ENCODE peak calls at places on chromosomes 5 and 9, in eight cellular contexts. A, H, G, Q, M, I, P and E are unnamed samples. For H3K4me1, the result is how much of the 10 kb centered on the place peaks cover.

GRCh38 chr5:38831909-38832308 is 13.9 kb upstream of the OSMR start:
- DNase-seq in A (no peak), H (no peak), G (no peak), Q (no peak), M (no peak), I (peak), P (no peak), E (no peak)

GRCh38 chr9:127452481-127453092 is 1.3 kb downstream of the LRSAM1 start:
- DNase-seq in A (peak), H (no peak), G (no peak), Q (no peak), M (peak), I (no peak), P (no peak), E (peak)

GRCh38 chr5:99243111-99243510 is 314.3 kb upstream of the CHD1 start:
- DNase-seq in A (no peak), H (no peak), G (no peak), Q (no peak), M (no peak), I (no peak), P (no peak), E (no peak)

GRCh38 chr5:96517294-96517693 is 84.2 kb upstream of the PCSK1 start:
- DNase-seq in A (no peak), H (no peak), G (no peak), Q (no peak), M (no peak), I (no peak), P (no peak), E (no peak)

GRCh38 chr9:117783828-117784227 is 79.6 kb downstream of the TLR4 start:
- DNase-seq in A (peak), H (no peak), G (peak), Q (no peak), M (no peak), I (no peak), P (peak), E (no peak)

GRCh38 chr5:53027913-53028312 is 38.8 kb downstream of the ITGA2 start:
- DNase-seq in A (no peak), H (no peak), G (no peak), Q (no peak), M (no peak), I (no peak), P (no peak), E (peak)

GRCh38 chr5:33321026-33321425 is 119.7 kb upstream of the TARS1 start:
- DNase-seq in A (no peak), H (no peak), G (no peak), Q (no peak), M (no peak), I (no peak), P (no peak), E (no peak)

GRCh38 chr5:1110930-1111726 is 735 bp downstream of the SLC12A7 start:
- DNase-seq in A (no peak), H (no peak), G (no peak), Q (peak), M (no peak), I (peak), P (no peak), E (peak)

GRCh38 chr9:73038613-73039012 is 85.8 kb upstream of the ALDH1A1 start:
- DNase-seq in A (peak), H (peak), G (no peak), Q (no peak), M (no peak), I (no peak), P (no peak), E (peak)

GRCh38 chr5:144004146-144004545 is 166.3 kb downstream of the YIPF5 start:
- DNase-seq in A (no peak), H (no peak), G (no peak), Q (no peak), M (no peak), I (no peak), P (no peak), E (no peak)

GRCh38 chr9:2634158-2634557 is 12.6 kb downstream of the VLDLR start:
- DNase-seq in A (no peak), H (peak), G (no peak), Q (no peak), M (no peak), I (no peak), P (no peak), E (no peak)

GRCh38 chr5:133298447-133298846 is 246.6 kb downstream of the HSPA4 start:
- DNase-seq in A (no peak), H (no peak), G (no peak), Q (no peak), M (no peak), I (no peak), P (no peak), E (no peak)

GRCh38 chr5:24986326-24986725 is 341.5 kb upstream of the CDH10 start:
- DNase-seq in A (no peak), H (no peak), G (no peak), Q (no peak), M (no peak), I (no peak), P (no peak), E (no peak)

GRCh38 chr5:1725641-1726468 is 73.8 kb downstream of the MRPL36 start:
- DNase-seq in A (peak), H (no peak), G (no peak), Q (no peak), M (peak), I (peak), P (no peak), E (no peak)

GRCh38 chr9:115989816-115990215 is 163.8 kb upstream of the PAPPA start:
- DNase-seq in A (no peak), H (no peak), G (no peak), Q (no peak), M (no peak), I (no peak), P (no peak), E (no peak)

GRCh38 chr9:3332802-3333201 is 193.0 kb downstream of the RFX3 start:
- DNase-seq in A (no peak), H (no peak), G (no peak), Q (no peak), M (no peak), I (peak), P (no peak), E (no peak)

GRCh38 chr9:15729507-15729906 is 176.7 kb downstream of the CCDC171 start:
- DNase-seq in A (no peak), H (no peak), G (no peak), Q (no peak), M (no peak), I (no peak), P (no peak), E (no peak)

GRCh38 chr5:45796959-45797553 is 100.9 kb upstream of the HCN1 start:
- DNase-seq in A (no peak), H (no peak), G (no peak), Q (no peak), M (no peak), I (peak), P (no peak), E (no peak)

GRCh38 chr5:32683125-32683524 is 28.0 kb upstream of the NPR3 start:
- DNase-seq in A (no peak), H (no peak), G (no peak), Q (no peak), M (no peak), I (no peak), P (no peak), E (no peak)

GRCh38 chr5:27083763-27084420 is 45.5 kb upstream of the CDH9 start:
- DNase-seq in A (no peak), H (no peak), G (no peak), Q (no peak), M (no peak), I (no peak), P (no peak), E (no peak)

GRCh38 chr5:151082274-151082902 is 1.6 kb upstream of the TNIP1 start:
- DNase-seq in A (peak), H (no peak), G (peak), Q (peak), M (no peak), I (peak), P (peak), E (no peak)
- H3K4me1 ChIP-seq in A (under half), H (half or more), G (half or more), Q (half or more), M (under half), I (under half), P (half or more), E (half or more)

DNA sequence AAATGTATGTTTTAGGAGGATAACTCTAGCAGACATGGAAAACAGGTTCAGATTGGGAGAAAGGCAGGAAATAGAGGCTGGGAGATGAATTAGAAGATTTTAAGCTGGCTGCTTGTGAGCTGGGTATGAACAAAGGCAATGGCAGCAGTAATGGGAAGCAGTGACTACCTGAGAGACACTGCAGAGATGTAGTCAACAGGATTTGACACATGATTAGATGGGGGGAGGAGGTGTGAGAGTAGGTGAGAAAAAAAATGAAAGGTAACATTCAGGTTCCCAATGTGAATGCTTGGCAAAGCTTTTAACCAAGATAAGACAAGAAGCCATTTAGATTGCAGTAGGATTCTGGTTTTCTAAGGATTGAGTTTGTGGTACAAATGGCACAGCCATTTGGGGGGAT is 22.8 kb upstream of the IFNE start:
- DNase-seq in A (no peak), H (no peak), G (no peak), Q (no peak), M (no peak), I (no peak), P (no peak), E (no peak)
- H3K4me1 ChIP-seq in A (under half), H (under half), G (under half), Q (half or more), M (under half), I (under half), P (under half), E (under half)

GRCh38 chr5:68709229-68709628 is 384.6 kb upstream of the SLC30A5 start:
- DNase-seq in A (no peak), H (peak), G (no peak), Q (no peak), M (no peak), I (peak), P (no peak), E (peak)

GRCh38 chr5:68708842-68709170 is 385.0 kb upstream of the SLC30A5 start:
- DNase-seq in A (no peak), H (no peak), G (no peak), Q (no peak), M (no peak), I (no peak), P (no peak), E (no peak)

GRCh38 chr5:68710514-68710913 is 383.3 kb upstream of the SLC30A5 start:
- DNase-seq in A (no peak), H (peak), G (no peak), Q (no peak), M (no peak), I (no peak), P (no peak), E (no peak)

GRCh38 chr5:68711311-68712200 is 382.3 kb upstream of the SLC30A5 start:
- DNase-seq in A (no peak), H (peak), G (peak), Q (no peak), M (no peak), I (no peak), P (no peak), E (no peak)

GRCh38 chr5:68708156-68708841 is 385.5 kb upstream of the SLC30A5 start:
- DNase-seq in A (no peak), H (peak), G (no peak), Q (no peak), M (no peak), I (no peak), P (no peak), E (no peak)
- H3K4me1 ChIP-seq in A (under half), H (under half), G (under half), Q (under half), M (under half), I (under half), P (under half), E (under half)

GRCh38 chr9:128554155-128554862 is 1.9 kb downstream of the SPTAN1 start:
- DNase-seq in A (peak), H (no peak), G (no peak), Q (peak), M (no peak), I (peak), P (no peak), E (peak)
- H3K4me1 ChIP-seq in A (under half), H (half or more), G (half or more), Q (half or more), M (under half), I (under half), P (half or more), E (under half)